ENCODE peak calls at places on chromosome 17, in eight cellular contexts. A is SHP77; N is AG10803; R is brain microvascular endothelial cell; F is MCF 10A; K is GM03348; B is skeletal muscle cell; Z is activated naive CD4-positive, alpha-beta T cell. V is an unnamed sample.

GRCh38 chr17:72931163-72931562 is 161.3 kb downstream of the SLC39A11 start:
- DNase-seq in A (no peak), N (no peak), R (no peak), F (no peak), K (no peak), B (no peak), Z (no peak), V (no peak)

GRCh38 chr17:68435361-68435760 is 21.9 kb downstream of the WIPI1 start:
- DNase-seq in A (no peak), N (no peak), R (no peak), F (no peak), K (no peak), B (no peak), Z (no peak), V (no peak)

GRCh38 chr17:58318065-58318481 is 10.5 kb downstream of the TSPOAP1 start:
- DNase-seq in A (no peak), N (no peak), R (no peak), F (no peak), K (no peak), B (no peak), Z (no peak), V (peak)

GRCh38 chr17:73444021-73444420 is 132.2 kb upstream of the CDC42EP4 start:
- DNase-seq in A (no peak), N (no peak), R (no peak), F (no peak), K (no peak), B (no peak), Z (no peak), V (no peak)

GRCh38 chr17:48228720-48229119 is 121.2 kb downstream of the SNX11 start:
- DNase-seq in A (peak), N (no peak), R (no peak), F (no peak), K (no peak), B (no peak), Z (no peak), V (no peak)

GRCh38 chr17:496761-497586 is 144.4 kb upstream of the RPH3AL start:
- DNase-seq in A (no peak), N (peak), R (no peak), F (no peak), K (peak), B (no peak), Z (no peak), V (no peak)

GRCh38 chr17:75778861-75779249 is 5.8 kb upstream of the UNK start:
- DNase-seq in A (no peak), N (no peak), R (no peak), F (no peak), K (no peak), B (no peak), Z (peak), V (no peak)

GRCh38 chr17:58420841-58421240 is 3.5 kb upstream of the RNF43 start:
- DNase-seq in A (no peak), N (no peak), R (no peak), F (no peak), K (no peak), B (no peak), Z (no peak), V (no peak)

GRCh38 chr17:42917236-42917603 is 16.6 kb downstream of the G6PC1 start:
- DNase-seq in A (no peak), N (peak), R (no peak), F (no peak), K (no peak), B (no peak), Z (no peak), V (no peak)

GRCh38 chr17:82613283-82614094 is 34.8 kb downstream of the WDR45B start:
- DNase-seq in A (peak), N (no peak), R (no peak), F (no peak), K (no peak), B (no peak), Z (no peak), V (no peak)

V was measured in mesothelial cell of epicardium.